ENCODE peak calls at places on chromosomes 11 and 22, in six cellular contexts. One of them, this sample, is unnamed.

GRCh38 chr11:111555255-111555654 is 14.7 kb downstream of the LAYN start:
- DNase-seq in MM.1S: no peak
- DNase-seq in HFF-Myc: no peak
- DNase-seq in body of pancreas: no peak
- DNase-seq in IMR-90: peak
- DNase-seq in CD8-positive, alpha-beta T cell: no peak
- DNase-seq in this sample: no peak

GRCh38 chr11:83092488-83093384 is 21.0 kb upstream of the RAB30 start:
- DNase-seq in CD8-positive, alpha-beta T cell: no peak
- DNase-seq in IMR-90: peak
- DNase-seq in MM.1S: no peak
- DNase-seq in HFF-Myc: no peak
- DNase-seq in body of pancreas: peak
- DNase-seq in this sample: peak

GRCh38 chr11:19071255-19071654 is 10.7 kb upstream of the MRGPRX2 start:
- DNase-seq in MM.1S: peak
- DNase-seq in HFF-Myc: peak
- DNase-seq in IMR-90: peak
- DNase-seq in CD8-positive, alpha-beta T cell: peak
- DNase-seq in body of pancreas: peak
- DNase-seq in this sample: peak

GRCh38 chr22:46175631-46176030 is 25.3 kb downstream of the PPARA start:
- DNase-seq in MM.1S: no peak
- DNase-seq in HFF-Myc: no peak
- DNase-seq in body of pancreas: no peak
- DNase-seq in IMR-90: peak
- DNase-seq in CD8-positive, alpha-beta T cell: no peak
- DNase-seq in this sample: no peak

GRCh38 chr11:11977206-11977938 is 31.1 kb downstream of the DKK3 start:
- DNase-seq in MM.1S: no peak
- DNase-seq in IMR-90: peak
- DNase-seq in HFF-Myc: peak
- DNase-seq in CD8-positive, alpha-beta T cell: no peak
- DNase-seq in body of pancreas: no peak
- DNase-seq in this sample: no peak

GRCh38 chr11:33797879-33798278 is 23.6 kb upstream of the FBXO3 start:
- DNase-seq in HFF-Myc: no peak
- DNase-seq in body of pancreas: no peak
- DNase-seq in IMR-90: no peak
- DNase-seq in CD8-positive, alpha-beta T cell: no peak
- DNase-seq in MM.1S: no peak
- DNase-seq in this sample: no peak

GRCh38 chr22:30628491-30628890 is 7.1 kb upstream of the SLC35E4 start:
- DNase-seq in IMR-90: no peak
- DNase-seq in HFF-Myc: no peak
- DNase-seq in body of pancreas: no peak
- DNase-seq in MM.1S: no peak
- DNase-seq in CD8-positive, alpha-beta T cell: no peak
- DNase-seq in this sample: no peak

GRCh38 chr11:120391854-120392253 is 55.6 kb downstream of the ARHGEF12 start:
- DNase-seq in IMR-90: peak
- DNase-seq in body of pancreas: no peak
- DNase-seq in HFF-Myc: no peak
- DNase-seq in CD8-positive, alpha-beta T cell: no peak
- DNase-seq in MM.1S: no peak
- DNase-seq in this sample: no peak

GRCh38 chr11:862704-863388 is 20.2 kb downstream of the TSPAN4 start:
- DNase-seq in IMR-90: no peak
- DNase-seq in HFF-Myc: no peak
- DNase-seq in body of pancreas: no peak
- DNase-seq in CD8-positive, alpha-beta T cell: no peak
- DNase-seq in MM.1S: no peak
- DNase-seq in this sample: no peak

GRCh38 chr11:1161410-1162152 is 3.8 kb downstream of the MUC5AC start:
- DNase-seq in body of pancreas: no peak
- DNase-seq in MM.1S: no peak
- DNase-seq in IMR-90: no peak
- DNase-seq in CD8-positive, alpha-beta T cell: peak
- DNase-seq in HFF-Myc: no peak
- DNase-seq in this sample: no peak

GRCh38 chr11:62614275-62614674 is 1.2 kb downstream of the ROM1 start:
- DNase-seq in body of pancreas: no peak
- DNase-seq in CD8-positive, alpha-beta T cell: peak
- DNase-seq in IMR-90: no peak
- DNase-seq in HFF-Myc: no peak
- DNase-seq in MM.1S: no peak
- DNase-seq in this sample: peak

GRCh38 chr11:80958414-80958813 is 1517.6 kb upstream of the TENM4 start:
- DNase-seq in IMR-90: peak
- DNase-seq in MM.1S: no peak
- DNase-seq in HFF-Myc: no peak
- DNase-seq in body of pancreas: no peak
- DNase-seq in CD8-positive, alpha-beta T cell: no peak
- DNase-seq in this sample: peak

GRCh38 chr11:117950320-117950719 is 21.1 kb upstream of the TMPRSS13 start:
- DNase-seq in HFF-Myc: no peak
- DNase-seq in body of pancreas: no peak
- DNase-seq in MM.1S: peak
- DNase-seq in IMR-90: no peak
- DNase-seq in CD8-positive, alpha-beta T cell: peak
- DNase-seq in this sample: no peak
- TF ChIP-seq CTCF in HFF-Myc: peak
- TF ChIP-seq CTCF in body of pancreas: no peak
- TF ChIP-seq CTCF in MM.1S: peak
- TF ChIP-seq CTCF in IMR-90: no peak
- TF ChIP-seq CTCF in CD8-positive, alpha-beta T cell: peak
- TF ChIP-seq CTCF in this sample: peak

DNA sequence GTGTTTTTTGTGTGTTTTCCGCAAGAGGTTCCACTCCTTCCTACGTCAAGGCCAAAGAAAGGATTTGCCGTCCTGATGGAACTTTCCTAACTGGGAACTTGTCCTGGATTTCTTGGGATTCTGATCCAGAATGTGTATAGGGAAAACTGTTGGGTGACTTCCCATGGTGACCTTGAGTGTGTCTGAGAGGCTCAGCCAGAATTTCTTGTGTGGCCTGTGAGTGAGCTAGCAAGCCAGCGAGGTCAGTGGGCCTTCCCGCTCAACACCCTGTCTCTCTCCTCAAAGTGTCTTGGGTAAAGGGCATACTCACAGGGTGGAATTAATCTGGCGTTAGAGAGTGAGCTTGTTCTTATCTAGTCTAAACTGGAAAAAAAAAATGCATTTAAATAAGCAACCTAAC is 20.3 kb downstream of the ZNRF3 start:
- DNase-seq in CD8-positive, alpha-beta T cell: no peak
- DNase-seq in body of pancreas: peak
- DNase-seq in IMR-90: no peak
- DNase-seq in HFF-Myc: no peak
- DNase-seq in MM.1S: no peak
- DNase-seq in this sample: no peak
- H3K4me3 ChIP-seq in CD8-positive, alpha-beta T cell: no peak
- H3K4me3 ChIP-seq in body of pancreas: no peak
- H3K4me3 ChIP-seq in IMR-90: no peak
- H3K4me3 ChIP-seq in HFF-Myc: no peak
- H3K4me3 ChIP-seq in MM.1S: no peak
- H3K4me3 ChIP-seq in this sample: no peak

GRCh38 chr11:77113382-77114088 is 10.9 kb downstream of the OMP start:
- DNase-seq in body of pancreas: peak
- DNase-seq in IMR-90: peak
- DNase-seq in HFF-Myc: no peak
- DNase-seq in CD8-positive, alpha-beta T cell: no peak
- DNase-seq in MM.1S: peak
- DNase-seq in this sample: no peak
- TF ChIP-seq CTCF in body of pancreas: peak
- TF ChIP-seq CTCF in IMR-90: peak
- TF ChIP-seq CTCF in HFF-Myc: peak
- TF ChIP-seq CTCF in CD8-positive, alpha-beta T cell: no peak
- TF ChIP-seq CTCF in MM.1S: peak
- TF ChIP-seq CTCF in this sample: peak

GRCh38 chr11:64759722-64760719 is at the start of gene PYGM:
- DNase-seq in MM.1S: no peak
- DNase-seq in IMR-90: no peak
- DNase-seq in CD8-positive, alpha-beta T cell: no peak
- DNase-seq in HFF-Myc: no peak
- DNase-seq in body of pancreas: peak
- DNase-seq in this sample: no peak
- H3K4me3 ChIP-seq in MM.1S: no peak
- H3K4me3 ChIP-seq in IMR-90: no peak
- H3K4me3 ChIP-seq in CD8-positive, alpha-beta T cell: peak
- H3K4me3 ChIP-seq in HFF-Myc: no peak
- H3K4me3 ChIP-seq in body of pancreas: no peak
- H3K4me3 ChIP-seq in this sample: no peak

GRCh38 chr11:26726960-26727359 is 5.1 kb upstream of the SLC5A12 start:
- DNase-seq in CD8-positive, alpha-beta T cell: no peak
- DNase-seq in body of pancreas: no peak
- DNase-seq in IMR-90: no peak
- DNase-seq in HFF-Myc: no peak
- DNase-seq in MM.1S: no peak
- DNase-seq in this sample: no peak
- TF ChIP-seq CTCF in CD8-positive, alpha-beta T cell: no peak
- TF ChIP-seq CTCF in body of pancreas: no peak
- TF ChIP-seq CTCF in IMR-90: no peak
- TF ChIP-seq CTCF in HFF-Myc: no peak
- TF ChIP-seq CTCF in MM.1S: no peak
- TF ChIP-seq CTCF in this sample: no peak

GRCh38 chr11:47765086-47765485 is 2.1 kb downstream of the FNBP4 start:
- DNase-seq in CD8-positive, alpha-beta T cell: no peak
- DNase-seq in IMR-90: peak
- DNase-seq in MM.1S: no peak
- DNase-seq in HFF-Myc: no peak
- DNase-seq in body of pancreas: no peak
- DNase-seq in this sample: no peak
- H3K4me3 ChIP-seq in CD8-positive, alpha-beta T cell: no peak
- H3K4me3 ChIP-seq in IMR-90: no peak
- H3K4me3 ChIP-seq in MM.1S: peak
- H3K4me3 ChIP-seq in HFF-Myc: peak
- H3K4me3 ChIP-seq in body of pancreas: no peak
- H3K4me3 ChIP-seq in this sample: peak

GRCh38 chr11:70067591-70068341 is 10.4 kb upstream of the ANO1 start:
- DNase-seq in IMR-90: no peak
- DNase-seq in HFF-Myc: no peak
- DNase-seq in CD8-positive, alpha-beta T cell: no peak
- DNase-seq in body of pancreas: peak
- DNase-seq in MM.1S: no peak
- DNase-seq in this sample: peak
- TF ChIP-seq CTCF in IMR-90: no peak
- TF ChIP-seq CTCF in HFF-Myc: no peak
- TF ChIP-seq CTCF in CD8-positive, alpha-beta T cell: no peak
- TF ChIP-seq CTCF in body of pancreas: no peak
- TF ChIP-seq CTCF in MM.1S: no peak
- TF ChIP-seq CTCF in this sample: no peak

GRCh38 chr22:35645646-35646045 is 2.6 kb upstream of the APOL6 start:
- DNase-seq in IMR-90: no peak
- DNase-seq in body of pancreas: no peak
- DNase-seq in MM.1S: no peak
- DNase-seq in CD8-positive, alpha-beta T cell: no peak
- DNase-seq in HFF-Myc: no peak
- DNase-seq in this sample: no peak

GRCh38 chr22:35649026-35649553 is 844 bp downstream of the APOL6 start:
- DNase-seq in IMR-90: no peak
- DNase-seq in body of pancreas: no peak
- DNase-seq in MM.1S: no peak
- DNase-seq in CD8-positive, alpha-beta T cell: no peak
- DNase-seq in HFF-Myc: no peak
- DNase-seq in this sample: no peak

GRCh38 chr22:35651085-35651484 is 2.8 kb downstream of the APOL6 start:
- DNase-seq in IMR-90: no peak
- DNase-seq in body of pancreas: no peak
- DNase-seq in HFF-Myc: no peak
- DNase-seq in MM.1S: no peak
- DNase-seq in CD8-positive, alpha-beta T cell: no peak
- DNase-seq in this sample: no peak

GRCh38 chr22:35649636-35650250 is 1.5 kb downstream of the APOL6 start:
- DNase-seq in body of pancreas: no peak
- DNase-seq in MM.1S: no peak
- DNase-seq in IMR-90: no peak
- DNase-seq in HFF-Myc: no peak
- DNase-seq in CD8-positive, alpha-beta T cell: no peak
- DNase-seq in this sample: no peak

GRCh38 chr22:35648066-35649025 is at the start of gene APOL6:
- DNase-seq in MM.1S: peak
- DNase-seq in body of pancreas: no peak
- DNase-seq in HFF-Myc: no peak
- DNase-seq in CD8-positive, alpha-beta T cell: peak
- DNase-seq in IMR-90: peak
- DNase-seq in this sample: no peak
- H3K4me3 ChIP-seq in MM.1S: peak
- H3K4me3 ChIP-seq in body of pancreas: peak
- H3K4me3 ChIP-seq in HFF-Myc: peak
- H3K4me3 ChIP-seq in CD8-positive, alpha-beta T cell: peak
- H3K4me3 ChIP-seq in IMR-90: peak
- H3K4me3 ChIP-seq in this sample: peak

GRCh38 chr11:69541501-69542313 is 60.2 kb downstream of the LINC01488 start:
- DNase-seq in IMR-90: peak
- DNase-seq in MM.1S: no peak
- DNase-seq in body of pancreas: no peak
- DNase-seq in HFF-Myc: no peak
- DNase-seq in CD8-positive, alpha-beta T cell: no peak
- DNase-seq in this sample: no peak

GRCh38 chr11:69541001-69541285 is 59.5 kb downstream of the LINC01488 start:
- DNase-seq in CD8-positive, alpha-beta T cell: no peak
- DNase-seq in MM.1S: no peak
- DNase-seq in IMR-90: no peak
- DNase-seq in HFF-Myc: no peak
- DNase-seq in body of pancreas: no peak
- DNase-seq in this sample: no peak

GRCh38 chr11:69539416-69540117 is 58.1 kb downstream of the LINC01488 start:
- DNase-seq in body of pancreas: no peak
- DNase-seq in MM.1S: no peak
- DNase-seq in HFF-Myc: no peak
- DNase-seq in IMR-90: no peak
- DNase-seq in CD8-positive, alpha-beta T cell: no peak
- DNase-seq in this sample: no peak

GRCh38 chr11:69538840-69539239 is 57.4 kb downstream of the LINC01488 start:
- DNase-seq in body of pancreas: no peak
- DNase-seq in HFF-Myc: no peak
- DNase-seq in CD8-positive, alpha-beta T cell: no peak
- DNase-seq in MM.1S: no peak
- DNase-seq in IMR-90: no peak
- DNase-seq in this sample: no peak

DNA sequence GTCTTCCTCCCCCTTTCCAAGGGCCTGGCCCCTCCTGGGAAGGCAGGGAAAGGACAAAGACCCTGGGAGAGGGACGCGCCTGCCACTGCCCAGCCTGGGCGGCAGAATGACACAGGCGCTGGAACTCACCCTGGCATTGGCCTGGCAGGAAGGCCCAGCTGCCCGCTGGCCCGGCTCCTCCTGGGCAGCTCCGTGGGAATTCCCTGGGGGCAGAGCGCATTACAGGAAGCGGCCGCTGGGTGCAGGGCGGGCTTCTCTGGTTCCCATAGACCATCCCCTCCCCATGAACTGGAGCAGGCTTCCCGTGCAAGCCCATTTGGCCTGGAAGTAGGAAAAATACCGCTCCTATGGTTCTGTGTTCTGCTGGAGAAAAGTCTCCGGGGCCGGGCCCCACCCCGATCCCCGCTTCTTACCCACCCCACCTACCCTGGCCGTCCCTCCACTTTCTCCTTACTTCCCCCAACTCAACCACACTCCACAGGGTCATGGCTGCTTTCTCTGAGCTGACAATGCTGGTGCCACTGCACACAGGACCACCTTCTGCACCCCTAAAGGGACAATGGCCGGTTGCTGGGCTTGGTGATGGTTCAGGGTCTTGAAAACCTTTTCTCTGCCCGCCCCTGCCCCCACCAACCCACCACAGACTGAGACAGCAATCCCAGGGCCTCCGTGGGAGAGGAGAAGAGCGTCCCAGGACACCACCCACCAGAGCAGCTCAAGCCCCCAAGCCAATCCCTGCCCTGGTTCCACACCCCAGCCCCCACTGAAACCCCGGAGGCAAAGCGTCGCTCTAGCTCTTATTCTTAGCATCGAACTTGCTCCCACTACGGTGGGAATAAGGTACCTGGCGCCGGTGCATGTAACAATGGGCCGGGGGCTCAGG is 58.9 kb downstream of the LINC01488 start:
- DNase-seq in body of pancreas: peak
- DNase-seq in MM.1S: no peak
- DNase-seq in IMR-90: no peak
- DNase-seq in HFF-Myc: no peak
- DNase-seq in CD8-positive, alpha-beta T cell: no peak
- DNase-seq in this sample: no peak
- TF ChIP-seq CTCF in body of pancreas: no peak
- TF ChIP-seq CTCF in MM.1S: no peak
- TF ChIP-seq CTCF in IMR-90: no peak
- TF ChIP-seq CTCF in HFF-Myc: no peak
- TF ChIP-seq CTCF in CD8-positive, alpha-beta T cell: no peak
- TF ChIP-seq CTCF in this sample: no peak